ENCODE peak calls at places on chromosomes 12 and 14, in four cellular contexts. One of them, this sample, is unnamed.

GRCh38 chr14:74442757-74443156 is 16.7 kb upstream of the SYNDIG1L start:
- DNase-seq in IMR-90: no peak
- DNase-seq in Karpas-422: no peak
- DNase-seq in cardiac fibroblast: no peak
- DNase-seq in this sample: no peak

GRCh38 chr12:65930114-65930828 is 106.0 kb downstream of the HMGA2 start:
- DNase-seq in IMR-90: no peak
- DNase-seq in Karpas-422: no peak
- DNase-seq in cardiac fibroblast: no peak
- DNase-seq in this sample: no peak

GRCh38 chr12:43416981-43417380 is 135.0 kb downstream of the ADAMTS20 start:
- DNase-seq in IMR-90: no peak
- DNase-seq in Karpas-422: no peak
- DNase-seq in cardiac fibroblast: no peak
- DNase-seq in this sample: no peak

GRCh38 chr14:99575043-99576023 is 28.7 kb downstream of the CCDC85C start:
- DNase-seq in IMR-90: peak; percentile 19
- DNase-seq in Karpas-422: peak; percentile 84
- DNase-seq in cardiac fibroblast: no peak
- DNase-seq in this sample: no peak

GRCh38 chr12:23895792-23896218 is 53.7 kb downstream of the SOX5 start:
- DNase-seq in IMR-90: no peak
- DNase-seq in Karpas-422: no peak
- DNase-seq in cardiac fibroblast: peak; percentile 46
- DNase-seq in this sample: no peak

GRCh38 chr12:123126294-123127144 is 24.4 kb downstream of the PITPNM2 start:
- DNase-seq in IMR-90: peak; percentile 98
- DNase-seq in Karpas-422: no peak
- DNase-seq in cardiac fibroblast: peak; percentile 99
- DNase-seq in this sample: no peak

GRCh38 chr12:108629824-108630476 is 3.7 kb downstream of the SELPLG start:
- DNase-seq in IMR-90: peak; percentile 87
- DNase-seq in Karpas-422: no peak
- DNase-seq in cardiac fibroblast: peak; percentile 88
- DNase-seq in this sample: peak; percentile 92

GRCh38 chr12:116336542-116337065 is 59.1 kb upstream of the MED13L start:
- DNase-seq in IMR-90: peak; percentile 77
- DNase-seq in Karpas-422: peak; percentile 44
- DNase-seq in cardiac fibroblast: peak; percentile 70
- DNase-seq in this sample: no peak

GRCh38 chr12:114480309-114481199 is 74.6 kb upstream of the TBX5 start:
- DNase-seq in IMR-90: peak; percentile 56
- DNase-seq in Karpas-422: no peak
- DNase-seq in cardiac fibroblast: peak; percentile 46
- DNase-seq in this sample: no peak

GRCh38 chr12:128322341-128322740 is 55.4 kb downstream of the TMEM132C start:
- DNase-seq in IMR-90: no peak
- DNase-seq in Karpas-422: no peak
- DNase-seq in cardiac fibroblast: no peak
- DNase-seq in this sample: no peak

GRCh38 chr12:123997908-123998307 is 24.9 kb downstream of the ZNF664 start:
- DNase-seq in IMR-90: no peak
- DNase-seq in Karpas-422: no peak
- DNase-seq in cardiac fibroblast: no peak
- DNase-seq in this sample: no peak

GRCh38 chr14:103828315-103828967 is 18.9 kb downstream of the PPP1R13B start:
- DNase-seq in IMR-90: peak; percentile 23
- DNase-seq in Karpas-422: no peak
- DNase-seq in cardiac fibroblast: peak; percentile 66
- DNase-seq in this sample: no peak

GRCh38 chr12:24778486-24779304 is 170.2 kb downstream of the BCAT1 start:
- DNase-seq in IMR-90: peak; percentile 75
- DNase-seq in Karpas-422: peak; percentile 77
- DNase-seq in cardiac fibroblast: peak; percentile 80
- DNase-seq in this sample: no peak

GRCh38 chr14:32366995-32367394 is 37.9 kb downstream of the AKAP6 start:
- DNase-seq in IMR-90: no peak
- DNase-seq in Karpas-422: no peak
- DNase-seq in cardiac fibroblast: peak; percentile 86
- DNase-seq in this sample: no peak

GRCh38 chr14:64693766-64694165 is 10.5 kb upstream of the PLEKHG3 start:
- DNase-seq in IMR-90: no peak
- DNase-seq in Karpas-422: no peak
- DNase-seq in cardiac fibroblast: no peak
- DNase-seq in this sample: no peak

GRCh38 chr12:69527506-69528272 is 57.5 kb downstream of the FRS2 start:
- DNase-seq in IMR-90: peak; percentile 91
- DNase-seq in Karpas-422: no peak
- DNase-seq in cardiac fibroblast: peak; percentile 84
- DNase-seq in this sample: no peak

GRCh38 chr12:67019070-67019469 is 250.1 kb upstream of the CAND1 start:
- DNase-seq in IMR-90: no peak
- DNase-seq in Karpas-422: no peak
- DNase-seq in cardiac fibroblast: no peak
- DNase-seq in this sample: no peak

GRCh38 chr12:107584523-107584922 is 101.1 kb upstream of the PWP1 start:
- DNase-seq in IMR-90: no peak
- DNase-seq in Karpas-422: no peak
- DNase-seq in cardiac fibroblast: no peak
- DNase-seq in this sample: no peak

GRCh38 chr14:61812347-61813100 is 50.3 kb downstream of the SNAPC1 start:
- DNase-seq in IMR-90: no peak
- DNase-seq in Karpas-422: no peak
- DNase-seq in cardiac fibroblast: peak; percentile 10
- DNase-seq in this sample: no peak

DNA sequence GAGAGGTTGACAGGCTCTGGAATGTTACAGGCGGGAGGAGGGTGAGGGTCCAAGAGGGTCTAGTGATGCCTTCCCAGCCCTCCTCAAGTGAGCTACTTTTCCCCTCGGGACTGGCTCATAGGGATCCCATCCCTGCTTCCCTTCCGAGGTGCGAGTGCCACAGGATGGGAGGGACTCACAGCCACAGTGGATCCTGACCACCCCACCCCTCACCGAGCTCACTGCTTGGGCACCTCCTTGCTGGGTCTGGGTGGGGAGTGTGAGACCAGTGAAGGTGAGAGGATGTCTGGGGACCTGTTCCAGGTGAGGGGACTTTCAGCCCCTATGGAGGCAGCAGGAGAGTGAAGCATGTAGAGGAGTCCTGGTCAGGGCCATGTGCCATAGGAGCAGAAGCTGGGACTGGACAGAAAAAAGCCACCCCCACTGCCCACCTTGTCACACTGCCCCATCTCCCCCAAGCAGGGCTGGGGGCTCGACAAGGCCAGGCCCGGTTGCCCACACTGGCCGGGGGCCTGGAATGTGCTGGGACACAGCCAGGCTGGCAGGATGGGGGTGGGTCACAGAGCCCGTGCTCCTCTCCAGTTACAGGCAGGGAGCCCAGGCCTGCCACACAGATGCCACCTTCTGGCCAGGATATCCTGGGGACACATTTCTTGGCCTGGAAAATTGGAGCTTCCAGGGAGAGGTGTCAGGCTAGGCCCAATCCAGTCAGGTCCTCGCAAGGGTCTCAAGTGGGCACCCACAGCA is 1.7 kb upstream of the TNS2 start:
- DNase-seq in IMR-90: no peak
- DNase-seq in Karpas-422: no peak
- DNase-seq in cardiac fibroblast: peak; percentile 29
- DNase-seq in this sample: no peak
- H3K4me3 ChIP-seq in IMR-90: peak overlapping the region; percentile 45
- H3K4me3 ChIP-seq in Karpas-422: peak overlapping the region; percentile 56
- H3K4me3 ChIP-seq in cardiac fibroblast: peak overlapping the region; percentile 85
- H3K4me3 ChIP-seq in this sample: no peak overlapping the region

DNA sequence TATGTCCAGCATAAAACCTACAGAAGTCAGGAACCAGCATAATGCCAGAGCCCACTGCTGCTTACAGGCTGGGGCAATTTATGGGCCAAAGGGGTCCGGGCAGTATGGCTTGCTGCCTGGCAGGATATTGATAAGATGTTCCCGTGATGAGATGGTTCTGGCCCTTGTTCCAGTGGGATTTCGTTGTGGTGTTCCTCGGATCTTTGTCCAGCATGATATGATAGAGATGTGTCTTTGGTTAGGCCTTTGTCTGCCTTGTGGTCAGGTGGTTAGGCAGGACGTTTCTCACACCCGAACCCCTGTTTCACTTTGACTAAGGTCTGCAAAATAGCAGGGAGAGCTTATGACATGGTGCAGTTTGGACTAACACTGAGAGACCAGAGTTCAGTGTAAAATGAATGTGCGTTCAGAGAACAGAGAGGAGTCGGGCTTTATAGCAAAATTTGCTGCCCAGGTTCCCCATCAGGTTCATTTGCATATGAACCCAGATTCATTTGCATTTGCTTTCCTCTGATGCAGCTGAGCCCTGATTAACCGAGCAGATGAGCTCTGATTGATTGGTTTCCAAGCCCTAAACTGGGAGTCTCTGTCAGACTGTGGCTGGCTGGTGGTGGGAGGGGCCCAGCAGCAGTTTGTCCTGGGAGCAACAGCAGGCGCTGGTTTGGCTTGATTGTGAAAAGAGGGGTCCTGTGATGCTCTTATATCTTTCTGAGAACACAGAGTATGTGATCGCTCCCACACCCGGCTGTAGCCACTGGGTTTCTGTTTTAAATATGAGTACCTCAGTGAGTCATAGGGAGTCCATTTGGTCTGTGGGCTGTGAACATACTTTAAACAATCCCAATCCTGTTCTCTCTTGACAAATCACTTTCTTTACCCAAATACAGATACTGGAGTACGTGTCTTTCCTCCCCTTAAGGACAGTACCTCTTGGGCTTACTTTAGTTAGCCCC is 156.3 kb upstream of the PZP start:
- DNase-seq in IMR-90: peak; percentile 70
- DNase-seq in Karpas-422: peak; percentile 82
- DNase-seq in cardiac fibroblast: peak; percentile 67
- DNase-seq in this sample: no peak
- H3K4me3 ChIP-seq in IMR-90: no peak overlapping the region
- H3K4me3 ChIP-seq in Karpas-422: peak overlapping the region; percentile 10
- H3K4me3 ChIP-seq in cardiac fibroblast: no peak overlapping the region
- H3K4me3 ChIP-seq in this sample: peak overlapping the region; percentile 31

GRCh38 chr12:112980491-112981158 is 2.3 kb downstream of the OAS2 start:
- DNase-seq in IMR-90: no peak
- DNase-seq in Karpas-422: no peak
- DNase-seq in cardiac fibroblast: no peak
- DNase-seq in this sample: no peak
- H3K4me3 ChIP-seq in IMR-90: no peak overlapping the region
- H3K4me3 ChIP-seq in Karpas-422: no peak overlapping the region
- H3K4me3 ChIP-seq in cardiac fibroblast: no peak overlapping the region
- H3K4me3 ChIP-seq in this sample: peak overlapping the region; percentile 28

DNA sequence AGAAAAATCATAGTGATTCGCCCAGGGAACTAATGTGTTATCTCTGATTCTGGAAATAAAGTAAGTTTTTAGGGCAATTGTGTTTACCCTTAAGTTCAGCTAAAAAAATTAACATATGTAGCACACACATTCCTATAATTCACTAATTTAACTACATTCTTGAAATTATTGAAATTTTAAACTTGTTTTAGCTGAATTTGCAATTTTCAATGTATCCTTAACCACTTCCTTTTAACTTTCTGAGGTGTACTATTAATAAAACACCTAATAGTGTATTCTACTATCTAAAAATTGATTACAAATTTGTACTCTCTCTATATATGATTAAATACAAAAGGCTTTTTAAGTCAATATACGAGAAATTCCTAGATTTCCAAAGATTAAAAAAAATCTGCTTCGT is 2.2 kb downstream of the KLHL28 start:
- DNase-seq in IMR-90: no peak
- DNase-seq in Karpas-422: no peak
- DNase-seq in cardiac fibroblast: no peak
- DNase-seq in this sample: no peak
- H3K4me3 ChIP-seq in IMR-90: no peak overlapping the region
- H3K4me3 ChIP-seq in Karpas-422: peak overlapping the region; percentile 78
- H3K4me3 ChIP-seq in cardiac fibroblast: peak overlapping the region; percentile 78
- H3K4me3 ChIP-seq in this sample: peak overlapping the region; percentile 13

GRCh38 chr14:23365353-23366162 is 586 bp upstream of the EFS start:
- DNase-seq in IMR-90: peak; percentile 5
- DNase-seq in Karpas-422: no peak
- DNase-seq in cardiac fibroblast: no peak
- DNase-seq in this sample: no peak
- H3K4me3 ChIP-seq in IMR-90: peak overlapping the region; percentile 55
- H3K4me3 ChIP-seq in Karpas-422: no peak overlapping the region
- H3K4me3 ChIP-seq in cardiac fibroblast: peak overlapping the region; percentile 36
- H3K4me3 ChIP-seq in this sample: no peak overlapping the region

GRCh38 chr12:57244306-57244696 is 6.7 kb downstream of the STAC3 start:
- DNase-seq in IMR-90: no peak
- DNase-seq in Karpas-422: no peak
- DNase-seq in cardiac fibroblast: no peak
- DNase-seq in this sample: no peak
- H3K4me3 ChIP-seq in IMR-90: no peak overlapping the region
- H3K4me3 ChIP-seq in Karpas-422: peak overlapping the region; percentile 69
- H3K4me3 ChIP-seq in cardiac fibroblast: no peak overlapping the region
- H3K4me3 ChIP-seq in this sample: no peak overlapping the region